ENCODE peak calls at places on chromosomes 2 and 18, in five cellular contexts. One of them, this sample, is unnamed.
A peak's percentile ranks its signal among the peaks of the same experiment; 100 is the strongest.

GRCh38 chr2:237291138-237291792 is 122.7 kb downstream of the COL6A3 start:
- DNase-seq in H1: no peak
- DNase-seq in K562: peak; percentile 29
- DNase-seq in HepG2: peak; percentile 63
- DNase-seq in IMR-90: peak; percentile 98
- DNase-seq in this sample: peak; percentile 95

GRCh38 chr18:48791636-48792105 is 159.1 kb downstream of the SMAD7 start:
- DNase-seq in IMR-90: no peak
- DNase-seq in HepG2: no peak
- DNase-seq in H1: no peak
- DNase-seq in K562: no peak
- DNase-seq in this sample: no peak

GRCh38 chr2:200042944-200043343 is 87.6 kb downstream of the MAIP1 start:
- DNase-seq in H1: no peak
- DNase-seq in IMR-90: peak; percentile 89
- DNase-seq in HepG2: no peak
- DNase-seq in K562: no peak
- DNase-seq in this sample: no peak

GRCh38 chr2:19033240-19033639 is 325.2 kb downstream of the OSR1 start:
- DNase-seq in K562: no peak
- DNase-seq in HepG2: no peak
- DNase-seq in H1: no peak
- DNase-seq in IMR-90: peak; percentile 26
- DNase-seq in this sample: no peak

GRCh38 chr2:175330195-175330594 is 148.7 kb upstream of the ATP5MC3 start:
- DNase-seq in HepG2: no peak
- DNase-seq in IMR-90: no peak
- DNase-seq in H1: no peak
- DNase-seq in K562: no peak
- DNase-seq in this sample: no peak

GRCh38 chr2:70403267-70404053 is 101.6 kb upstream of the FAM136A start:
- DNase-seq in IMR-90: no peak
- DNase-seq in HepG2: peak; percentile 42
- DNase-seq in K562: peak; percentile 38
- DNase-seq in H1: no peak
- DNase-seq in this sample: no peak

GRCh38 chr2:179449010-179449409 is 184.4 kb upstream of the SESTD1 start:
- DNase-seq in K562: no peak
- DNase-seq in HepG2: no peak
- DNase-seq in IMR-90: no peak
- DNase-seq in H1: no peak
- DNase-seq in this sample: no peak

GRCh38 chr18:23504720-23505119 is 1.4 kb downstream of the RMC1 start:
- DNase-seq in HepG2: no peak
- DNase-seq in IMR-90: no peak
- DNase-seq in K562: no peak
- DNase-seq in H1: no peak
- DNase-seq in this sample: no peak

GRCh38 chr2:158297606-158298005 is 158.9 kb downstream of the CCDC148 start:
- DNase-seq in IMR-90: no peak
- DNase-seq in H1: no peak
- DNase-seq in HepG2: no peak
- DNase-seq in K562: no peak
- DNase-seq in this sample: no peak

GRCh38 chr2:32002406-32002805 is 8.4 kb downstream of the MEMO1 start:
- DNase-seq in IMR-90: no peak
- DNase-seq in K562: no peak
- DNase-seq in H1: no peak
- DNase-seq in HepG2: no peak
- DNase-seq in this sample: no peak

DNA sequence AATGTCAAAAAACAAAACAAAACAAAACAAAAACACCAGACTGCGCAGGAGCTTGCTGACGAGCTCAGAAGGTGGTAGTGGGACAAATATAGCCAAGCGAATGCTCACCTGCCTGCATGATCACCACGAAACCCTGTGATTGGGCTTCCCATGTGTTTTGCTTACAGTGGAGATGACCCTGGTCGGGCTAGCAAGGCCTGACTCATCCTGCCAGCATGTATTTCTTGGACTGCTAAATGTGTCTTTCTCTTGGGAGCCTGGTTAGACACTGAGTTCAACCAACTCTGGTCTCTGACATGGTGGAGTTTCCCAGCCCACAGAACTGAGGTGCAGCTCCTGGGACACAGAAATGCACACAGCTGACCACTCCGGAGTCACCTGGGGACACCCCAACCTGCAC is 30.7 kb upstream of the DUSP2 start:
- DNase-seq in H1: no peak
- DNase-seq in IMR-90: peak; percentile 89
- DNase-seq in K562: no peak
- DNase-seq in HepG2: no peak
- DNase-seq in this sample: no peak
- TF ChIP-seq MAFK in H1: no peak
- TF ChIP-seq MAFK in IMR-90: no peak
- TF ChIP-seq MAFK in K562: no peak
- TF ChIP-seq MAFK in HepG2: no peak
- TF ChIP-seq MAFK in this sample: no peak

DNA sequence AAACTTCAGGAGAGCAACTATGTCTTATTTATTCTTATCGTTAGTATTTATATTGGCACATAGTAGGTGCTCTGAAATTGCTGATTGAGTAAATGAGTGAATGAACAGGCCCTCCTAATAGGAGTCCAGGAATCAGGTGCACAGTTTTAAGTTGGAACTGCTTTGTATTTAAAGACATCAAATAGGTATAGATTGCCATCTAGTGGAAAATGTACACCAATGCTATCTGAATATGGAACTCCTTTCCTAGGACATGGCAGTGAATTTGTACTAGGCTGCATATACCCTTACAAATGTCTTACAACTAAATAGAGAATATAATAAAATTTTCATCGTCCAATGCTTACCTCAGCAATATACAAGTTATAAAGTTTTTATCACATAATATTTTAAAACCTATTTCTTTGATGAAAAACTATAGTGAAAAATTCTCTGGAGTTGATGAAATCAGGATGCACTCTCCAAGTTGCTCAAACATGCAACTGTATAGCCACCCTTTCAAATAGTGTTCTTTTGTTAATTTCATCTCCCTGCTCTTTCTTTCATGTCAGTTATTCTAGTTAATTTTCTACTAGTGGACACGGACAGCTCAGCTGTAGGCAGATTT is 318.9 kb upstream of the SYT4 start:
- DNase-seq in K562: peak; percentile 1
- DNase-seq in H1: no peak
- DNase-seq in IMR-90: peak; percentile 29
- DNase-seq in HepG2: peak; percentile 13
- DNase-seq in this sample: peak; percentile 23
- TF ChIP-seq MAFK in K562: no peak
- TF ChIP-seq MAFK in H1: no peak
- TF ChIP-seq MAFK in IMR-90: no peak
- TF ChIP-seq MAFK in HepG2: no peak
- TF ChIP-seq MAFK in this sample: no peak

DNA sequence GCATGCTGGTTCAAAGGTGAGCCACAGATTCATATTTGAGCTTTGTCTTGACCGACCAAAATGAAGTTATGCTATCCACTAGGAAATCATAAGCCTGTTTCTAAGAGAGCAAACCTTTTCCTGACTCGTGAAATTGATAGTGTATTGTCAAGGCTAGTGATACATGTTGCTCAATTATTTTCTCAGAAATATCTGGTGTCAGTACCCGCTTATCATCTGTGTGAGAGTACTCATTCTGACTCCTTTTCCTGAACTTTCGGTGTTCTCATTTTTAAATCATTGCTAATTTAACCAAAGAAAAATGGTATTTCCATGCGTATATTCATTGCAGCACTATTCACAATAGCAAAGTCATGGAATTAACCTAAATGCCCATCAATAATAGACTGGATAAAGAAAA is 56.2 kb downstream of the SGPP2 start:
- DNase-seq in IMR-90: no peak
- DNase-seq in HepG2: no peak
- DNase-seq in K562: no peak
- DNase-seq in H1: no peak
- DNase-seq in this sample: no peak
- TF ChIP-seq MAFK in IMR-90: no peak
- TF ChIP-seq MAFK in HepG2: no peak
- TF ChIP-seq MAFK in K562: no peak
- TF ChIP-seq MAFK in H1: no peak
- TF ChIP-seq MAFK in this sample: no peak

DNA sequence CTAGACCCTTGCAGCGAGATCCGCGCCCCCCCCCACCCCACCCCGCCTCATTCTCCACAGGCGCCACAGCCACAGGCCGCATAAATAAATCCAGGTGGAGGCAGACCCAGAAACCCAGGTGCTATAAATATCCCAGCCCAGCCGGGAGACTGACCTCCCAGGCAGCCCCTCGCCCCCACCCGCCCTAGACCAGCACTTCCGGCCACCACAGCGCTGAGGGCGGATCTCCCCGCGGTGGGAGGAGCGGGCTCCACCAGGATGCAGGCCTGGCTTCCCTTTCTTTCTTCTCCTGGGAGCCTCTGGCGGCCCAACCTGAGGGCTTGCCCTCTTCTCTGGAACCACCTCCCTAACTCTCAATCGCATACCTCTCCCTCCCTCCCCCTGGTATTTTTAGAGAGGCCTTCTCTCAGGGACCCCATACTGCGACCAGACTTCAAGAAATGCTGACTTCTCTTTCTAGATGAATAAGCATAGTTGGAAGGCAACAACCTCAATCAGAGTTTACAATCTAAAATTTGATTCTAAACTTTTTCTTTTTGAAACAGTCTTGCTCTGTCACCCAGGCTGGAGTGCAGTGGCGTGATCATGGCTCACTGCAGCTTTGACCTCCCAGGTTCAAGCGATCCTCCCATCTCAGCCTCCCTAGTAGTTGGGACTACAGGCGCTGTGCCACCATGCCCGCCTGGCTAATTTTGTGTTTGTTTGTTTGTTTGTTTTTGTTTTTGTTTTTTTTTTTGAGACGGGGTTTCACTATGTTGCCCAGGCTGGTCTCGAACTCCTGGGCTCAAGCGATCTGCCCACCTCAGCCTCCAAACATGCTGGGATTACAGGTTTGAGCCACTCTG is 55.0 kb downstream of the PKDCC start:
- DNase-seq in IMR-90: no peak
- DNase-seq in H1: peak; percentile 89
- DNase-seq in K562: no peak
- DNase-seq in HepG2: no peak
- DNase-seq in this sample: no peak
- TF ChIP-seq MAFK in IMR-90: no peak
- TF ChIP-seq MAFK in H1: peak; percentile 44
- TF ChIP-seq MAFK in K562: no peak
- TF ChIP-seq MAFK in HepG2: no peak
- TF ChIP-seq MAFK in this sample: no peak

GRCh38 chr2:226048625-226049024 is 649.1 kb downstream of the NYAP2 start:
- DNase-seq in HepG2: peak; percentile 9
- DNase-seq in H1: no peak
- DNase-seq in IMR-90: peak; percentile 91
- DNase-seq in K562: no peak
- DNase-seq in this sample: peak; percentile 63

GRCh38 chr2:226057914-226058313 is 658.4 kb downstream of the NYAP2 start:
- DNase-seq in H1: no peak
- DNase-seq in HepG2: no peak
- DNase-seq in K562: no peak
- DNase-seq in IMR-90: no peak
- DNase-seq in this sample: no peak

GRCh38 chr2:226057365-226057764 is 657.9 kb downstream of the NYAP2 start:
- DNase-seq in H1: no peak
- DNase-seq in HepG2: no peak
- DNase-seq in IMR-90: no peak
- DNase-seq in K562: no peak
- DNase-seq in this sample: no peak

GRCh38 chr2:226050822-226051221 is 651.3 kb downstream of the NYAP2 start:
- DNase-seq in IMR-90: no peak
- DNase-seq in HepG2: no peak
- DNase-seq in H1: no peak
- DNase-seq in K562: no peak
- DNase-seq in this sample: no peak

DNA sequence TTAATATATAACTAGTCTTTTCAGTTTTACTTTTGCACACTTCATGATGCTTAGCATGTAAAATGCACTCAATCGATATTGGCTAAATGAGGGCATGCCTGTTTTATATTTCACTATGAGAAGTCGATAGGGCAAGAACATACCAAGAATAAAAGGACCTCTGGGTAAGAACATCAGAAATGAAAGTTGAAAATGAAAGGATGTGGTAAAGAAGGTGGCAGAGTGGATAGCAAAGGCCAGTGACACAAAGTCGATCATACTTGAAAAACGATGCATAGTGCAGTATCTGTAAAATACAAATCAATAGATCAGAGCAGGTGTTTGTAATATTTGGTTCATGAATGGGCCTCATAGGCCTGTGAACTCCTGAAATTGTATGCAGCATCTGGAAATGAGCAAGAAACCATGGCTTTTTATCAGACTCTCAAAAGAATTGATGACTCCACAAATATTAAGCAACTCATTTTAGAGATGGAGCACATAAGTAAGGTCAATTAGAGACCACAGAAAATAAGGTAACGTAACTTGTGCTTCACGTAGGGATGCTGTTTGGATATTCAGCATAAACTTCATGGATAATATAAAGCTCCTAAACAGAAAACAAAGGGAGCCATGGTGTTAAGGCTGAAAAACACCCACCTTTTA is 653.4 kb downstream of the NYAP2 start:
- DNase-seq in H1: no peak
- DNase-seq in K562: no peak
- DNase-seq in HepG2: no peak
- DNase-seq in IMR-90: no peak
- DNase-seq in this sample: no peak
- TF ChIP-seq MAFK in H1: no peak
- TF ChIP-seq MAFK in K562: no peak
- TF ChIP-seq MAFK in HepG2: peak; percentile 89
- TF ChIP-seq MAFK in IMR-90: peak; percentile 75
- TF ChIP-seq MAFK in this sample: peak; percentile 84

GRCh38 chr18:76587147-76587885 is 92.3 kb upstream of the ZNF516 start:
- DNase-seq in K562: no peak
- DNase-seq in HepG2: no peak
- DNase-seq in H1: no peak
- DNase-seq in IMR-90: no peak
- DNase-seq in this sample: no peak
- TF ChIP-seq MAFK in K562: no peak
- TF ChIP-seq MAFK in HepG2: no peak
- TF ChIP-seq MAFK in H1: no peak
- TF ChIP-seq MAFK in IMR-90: no peak
- TF ChIP-seq MAFK in this sample: no peak

GRCh38 chr2:209380278-209380677 is 43.6 kb upstream of the MAP2 start:
- DNase-seq in IMR-90: no peak
- DNase-seq in HepG2: no peak
- DNase-seq in H1: no peak
- DNase-seq in K562: no peak
- DNase-seq in this sample: no peak
- TF ChIP-seq MAFK in IMR-90: no peak
- TF ChIP-seq MAFK in HepG2: no peak
- TF ChIP-seq MAFK in H1: no peak
- TF ChIP-seq MAFK in K562: no peak
- TF ChIP-seq MAFK in this sample: no peak

This sample was measured in A549.